ENCODE peak calls at places on chromosomes 1 and 21, in seven cellular contexts. One of them, this sample, is unnamed.

GRCh38 chr1:109993885-109994284 is 9.3 kb downstream of the AHCYL1 start:
- DNase-seq in stimulated activated CD8-positive, alpha-beta memory T cell treated with anti-CD3 and anti-CD28 coated beads, Interleukin-7, amount 100 ng/mL, for 1 hour: no peak
- DNase-seq in trophoblast cell: no peak
- DNase-seq in fibroblast of pulmonary artery: peak; percentile 52
- DNase-seq in B cell: no peak
- DNase-seq in dermis microvascular lymphatic vessel endothelial cell: no peak
- DNase-seq in tibial artery: no peak
- DNase-seq in this sample: no peak

GRCh38 chr1:41739061-41739955 is 179.4 kb downstream of the HIVEP3 start:
- DNase-seq in trophoblast cell: peak; percentile 68
- DNase-seq in B cell: peak; percentile 91
- DNase-seq in stimulated activated CD8-positive, alpha-beta memory T cell treated with anti-CD3 and anti-CD28 coated beads, Interleukin-7, amount 100 ng/mL, for 1 hour: peak; percentile 39
- DNase-seq in fibroblast of pulmonary artery: peak; percentile 62
- DNase-seq in dermis microvascular lymphatic vessel endothelial cell: no peak
- DNase-seq in tibial artery: peak; percentile 87
- DNase-seq in this sample: peak; percentile 66

GRCh38 chr1:204091787-204092312 is 18.9 kb downstream of the SOX13 start:
- DNase-seq in dermis microvascular lymphatic vessel endothelial cell: no peak
- DNase-seq in B cell: no peak
- DNase-seq in stimulated activated CD8-positive, alpha-beta memory T cell treated with anti-CD3 and anti-CD28 coated beads, Interleukin-7, amount 100 ng/mL, for 1 hour: no peak
- DNase-seq in trophoblast cell: no peak
- DNase-seq in tibial artery: no peak
- DNase-seq in fibroblast of pulmonary artery: no peak
- DNase-seq in this sample: no peak

GRCh38 chr1:207004931-207005830 is 27.4 kb downstream of the C1orf116 start:
- DNase-seq in B cell: peak; percentile 49
- DNase-seq in trophoblast cell: peak; percentile 80
- DNase-seq in stimulated activated CD8-positive, alpha-beta memory T cell treated with anti-CD3 and anti-CD28 coated beads, Interleukin-7, amount 100 ng/mL, for 1 hour: no peak
- DNase-seq in fibroblast of pulmonary artery: peak; percentile 79
- DNase-seq in tibial artery: no peak
- DNase-seq in dermis microvascular lymphatic vessel endothelial cell: peak; percentile 18
- DNase-seq in this sample: no peak

GRCh38 chr1:56456426-56457101 is 122.8 kb downstream of the PLPP3 start:
- DNase-seq in stimulated activated CD8-positive, alpha-beta memory T cell treated with anti-CD3 and anti-CD28 coated beads, Interleukin-7, amount 100 ng/mL, for 1 hour: no peak
- DNase-seq in tibial artery: no peak
- DNase-seq in trophoblast cell: peak; percentile 79
- DNase-seq in B cell: no peak
- DNase-seq in dermis microvascular lymphatic vessel endothelial cell: peak; percentile 50
- DNase-seq in fibroblast of pulmonary artery: peak; percentile 85
- DNase-seq in this sample: peak; percentile 52

GRCh38 chr1:72636636-72637035 is 354.3 kb upstream of the NEGR1 start:
- DNase-seq in tibial artery: no peak
- DNase-seq in B cell: no peak
- DNase-seq in fibroblast of pulmonary artery: peak; percentile 31
- DNase-seq in stimulated activated CD8-positive, alpha-beta memory T cell treated with anti-CD3 and anti-CD28 coated beads, Interleukin-7, amount 100 ng/mL, for 1 hour: no peak
- DNase-seq in dermis microvascular lymphatic vessel endothelial cell: no peak
- DNase-seq in trophoblast cell: no peak
- DNase-seq in this sample: no peak

GRCh38 chr1:14924012-14924452 is 229.5 kb upstream of the TMEM51 start:
- DNase-seq in trophoblast cell: peak; percentile 82
- DNase-seq in stimulated activated CD8-positive, alpha-beta memory T cell treated with anti-CD3 and anti-CD28 coated beads, Interleukin-7, amount 100 ng/mL, for 1 hour: no peak
- DNase-seq in tibial artery: peak; percentile 61
- DNase-seq in dermis microvascular lymphatic vessel endothelial cell: no peak
- DNase-seq in B cell: peak; percentile 38
- DNase-seq in fibroblast of pulmonary artery: peak; percentile 61
- DNase-seq in this sample: no peak

GRCh38 chr21:23374155-23374554 is 2233.1 kb downstream of the MRPL39 start:
- DNase-seq in dermis microvascular lymphatic vessel endothelial cell: no peak
- DNase-seq in B cell: no peak
- DNase-seq in fibroblast of pulmonary artery: no peak
- DNase-seq in tibial artery: no peak
- DNase-seq in stimulated activated CD8-positive, alpha-beta memory T cell treated with anti-CD3 and anti-CD28 coated beads, Interleukin-7, amount 100 ng/mL, for 1 hour: no peak
- DNase-seq in trophoblast cell: no peak
- DNase-seq in this sample: no peak

GRCh38 chr21:46619846-46620245 is 15.0 kb upstream of the S100B start:
- DNase-seq in trophoblast cell: peak; percentile 73
- DNase-seq in stimulated activated CD8-positive, alpha-beta memory T cell treated with anti-CD3 and anti-CD28 coated beads, Interleukin-7, amount 100 ng/mL, for 1 hour: no peak
- DNase-seq in dermis microvascular lymphatic vessel endothelial cell: no peak
- DNase-seq in fibroblast of pulmonary artery: peak; percentile 36
- DNase-seq in tibial artery: no peak
- DNase-seq in B cell: no peak
- DNase-seq in this sample: no peak

GRCh38 chr1:180343931-180344406 is 113.9 kb downstream of the LHX4 start:
- DNase-seq in B cell: no peak
- DNase-seq in tibial artery: peak; percentile 51
- DNase-seq in trophoblast cell: no peak
- DNase-seq in fibroblast of pulmonary artery: peak; percentile 39
- DNase-seq in stimulated activated CD8-positive, alpha-beta memory T cell treated with anti-CD3 and anti-CD28 coated beads, Interleukin-7, amount 100 ng/mL, for 1 hour: no peak
- DNase-seq in dermis microvascular lymphatic vessel endothelial cell: no peak
- DNase-seq in this sample: no peak

GRCh38 chr1:230109871-230110667 is 43.0 kb downstream of the GALNT2 start:
- DNase-seq in B cell: peak; percentile 56
- DNase-seq in stimulated activated CD8-positive, alpha-beta memory T cell treated with anti-CD3 and anti-CD28 coated beads, Interleukin-7, amount 100 ng/mL, for 1 hour: no peak
- DNase-seq in fibroblast of pulmonary artery: no peak
- DNase-seq in tibial artery: no peak
- DNase-seq in dermis microvascular lymphatic vessel endothelial cell: no peak
- DNase-seq in trophoblast cell: no peak
- DNase-seq in this sample: no peak

GRCh38 chr1:101137144-101138126 is 99.4 kb upstream of the S1PR1 start:
- DNase-seq in fibroblast of pulmonary artery: peak; percentile 85
- DNase-seq in dermis microvascular lymphatic vessel endothelial cell: no peak
- DNase-seq in trophoblast cell: peak; percentile 79
- DNase-seq in stimulated activated CD8-positive, alpha-beta memory T cell treated with anti-CD3 and anti-CD28 coated beads, Interleukin-7, amount 100 ng/mL, for 1 hour: no peak
- DNase-seq in B cell: no peak
- DNase-seq in tibial artery: no peak
- DNase-seq in this sample: peak; percentile 38

GRCh38 chr21:32190491-32191144 is 88.2 kb downstream of the MIS18A start:
- DNase-seq in trophoblast cell: no peak
- DNase-seq in stimulated activated CD8-positive, alpha-beta memory T cell treated with anti-CD3 and anti-CD28 coated beads, Interleukin-7, amount 100 ng/mL, for 1 hour: no peak
- DNase-seq in B cell: no peak
- DNase-seq in fibroblast of pulmonary artery: no peak
- DNase-seq in dermis microvascular lymphatic vessel endothelial cell: no peak
- DNase-seq in tibial artery: no peak
- DNase-seq in this sample: no peak

GRCh38 chr1:3483801-3484444 is 29.5 kb downstream of the ARHGEF16 start:
- DNase-seq in trophoblast cell: peak; percentile 84
- DNase-seq in stimulated activated CD8-positive, alpha-beta memory T cell treated with anti-CD3 and anti-CD28 coated beads, Interleukin-7, amount 100 ng/mL, for 1 hour: no peak
- DNase-seq in fibroblast of pulmonary artery: peak; percentile 18
- DNase-seq in B cell: peak; percentile 57
- DNase-seq in dermis microvascular lymphatic vessel endothelial cell: no peak
- DNase-seq in tibial artery: no peak
- DNase-seq in this sample: no peak

GRCh38 chr1:207321790-207322530 is 482 bp downstream of the CD55 start:
- DNase-seq in stimulated activated CD8-positive, alpha-beta memory T cell treated with anti-CD3 and anti-CD28 coated beads, Interleukin-7, amount 100 ng/mL, for 1 hour: no peak
- DNase-seq in fibroblast of pulmonary artery: peak; percentile 33
- DNase-seq in dermis microvascular lymphatic vessel endothelial cell: no peak
- DNase-seq in B cell: peak; percentile 54
- DNase-seq in tibial artery: no peak
- DNase-seq in trophoblast cell: peak; percentile 54
- DNase-seq in this sample: no peak

GRCh38 chr1:32878183-32878582 is 7.5 kb upstream of the FNDC5 start:
- DNase-seq in trophoblast cell: peak; percentile 87
- DNase-seq in dermis microvascular lymphatic vessel endothelial cell: no peak
- DNase-seq in fibroblast of pulmonary artery: peak; percentile 50
- DNase-seq in B cell: no peak
- DNase-seq in stimulated activated CD8-positive, alpha-beta memory T cell treated with anti-CD3 and anti-CD28 coated beads, Interleukin-7, amount 100 ng/mL, for 1 hour: no peak
- DNase-seq in tibial artery: no peak
- DNase-seq in this sample: peak; percentile 19

GRCh38 chr1:203197625-203198024 is 11.1 kb upstream of the CHI3L1 start:
- DNase-seq in fibroblast of pulmonary artery: peak; percentile 68
- DNase-seq in stimulated activated CD8-positive, alpha-beta memory T cell treated with anti-CD3 and anti-CD28 coated beads, Interleukin-7, amount 100 ng/mL, for 1 hour: no peak
- DNase-seq in tibial artery: no peak
- DNase-seq in dermis microvascular lymphatic vessel endothelial cell: no peak
- DNase-seq in trophoblast cell: no peak
- DNase-seq in B cell: no peak
- DNase-seq in this sample: peak; percentile 57

GRCh38 chr1:63317814-63318156 is 4.6 kb upstream of the FOXD3 start:
- DNase-seq in dermis microvascular lymphatic vessel endothelial cell: no peak
- DNase-seq in trophoblast cell: no peak
- DNase-seq in tibial artery: no peak
- DNase-seq in B cell: no peak
- DNase-seq in stimulated activated CD8-positive, alpha-beta memory T cell treated with anti-CD3 and anti-CD28 coated beads, Interleukin-7, amount 100 ng/mL, for 1 hour: no peak
- DNase-seq in fibroblast of pulmonary artery: no peak
- DNase-seq in this sample: no peak

GRCh38 chr1:109011335-109011734 is 30.6 kb downstream of the WDR47 start:
- DNase-seq in stimulated activated CD8-positive, alpha-beta memory T cell treated with anti-CD3 and anti-CD28 coated beads, Interleukin-7, amount 100 ng/mL, for 1 hour: no peak
- DNase-seq in fibroblast of pulmonary artery: no peak
- DNase-seq in tibial artery: no peak
- DNase-seq in dermis microvascular lymphatic vessel endothelial cell: no peak
- DNase-seq in trophoblast cell: no peak
- DNase-seq in B cell: no peak
- DNase-seq in this sample: no peak

GRCh38 chr1:239225396-239225795 is 161.0 kb upstream of the CHRM3 start:
- DNase-seq in stimulated activated CD8-positive, alpha-beta memory T cell treated with anti-CD3 and anti-CD28 coated beads, Interleukin-7, amount 100 ng/mL, for 1 hour: no peak
- DNase-seq in B cell: no peak
- DNase-seq in dermis microvascular lymphatic vessel endothelial cell: no peak
- DNase-seq in tibial artery: no peak
- DNase-seq in fibroblast of pulmonary artery: no peak
- DNase-seq in trophoblast cell: no peak
- DNase-seq in this sample: no peak

This sample was measured in kidney epithelial cell.